ENCODE peak calls at places on chromosomes 2 and 18, in four cellular contexts. P is HL-60, Y is K562, C is GM12878. X is an unnamed sample.

GRCh38 chr2:63555931-63556330 is 32.3 kb downstream of the WDPCP start:
- DNase-seq in P (no peak), Y (no peak), C (no peak), X (no peak)

GRCh38 chr2:150480241-150480640 is 7.2 kb downstream of the RND3 start:
- DNase-seq in P (no peak), Y (no peak), C (no peak), X (no peak)

GRCh38 chr18:47601608-47602272 is 328.7 kb downstream of the SMAD2 start:
- DNase-seq in P (no peak), Y (no peak), C (no peak), X (no peak)

GRCh38 chr2:127102464-127103242 is 4.3 kb downstream of the BIN1 start:
- DNase-seq in P (no peak), Y (no peak), C (no peak), X (no peak)

GRCh38 chr2:188181035-188181434 is 110.6 kb upstream of the GULP1 start:
- DNase-seq in P (no peak), Y (no peak), C (no peak), X (no peak)

GRCh38 chr18:54957987-54958386 is 1.3 kb downstream of the CCDC68 start:
- DNase-seq in P (no peak), Y (peak; percentile 19), C (no peak), X (no peak)

GRCh38 chr2:43057026-43057741 is 169.2 kb downstream of the ZFP36L2 start:
- DNase-seq in P (no peak), Y (no peak), C (no peak), X (no peak)

GRCh38 chr2:191202209-191202721 is 42.9 kb upstream of the MYO1B start:
- DNase-seq in P (no peak), Y (no peak), C (no peak), X (no peak)

GRCh38 chr18:79603321-79604204 is 76.0 kb upstream of the CTDP1 start:
- DNase-seq in P (no peak), Y (no peak), C (no peak), X (no peak)

GRCh38 chr2:149715005-149715592 is 127.5 kb upstream of the MMADHC start:
- DNase-seq in P (no peak), Y (peak; percentile 1), C (no peak), X (no peak)

GRCh38 chr2:107585851-107586250 is 240.8 kb upstream of the RGPD4 start:
- DNase-seq in P (no peak), Y (no peak), C (no peak), X (no peak)

GRCh38 chr18:46452820-46453219 is 204.2 kb downstream of the LOXHD1 start:
- DNase-seq in P (no peak), Y (no peak), C (no peak), X (no peak)

GRCh38 chr2:95034221-95034620 is 8.7 kb downstream of the MAL start:
- DNase-seq in P (no peak), Y (no peak), C (no peak), X (no peak)

GRCh38 chr18:40222736-40223135 is 1732.3 kb upstream of the PIK3C3 start:
- DNase-seq in P (no peak), Y (no peak), C (no peak), X (no peak)

GRCh38 chr18:50065527-50065926 is 129.4 kb downstream of the MYO5B start:
- DNase-seq in P (no peak), Y (no peak), C (no peak), X (no peak)

GRCh38 chr18:53677480-53677879 is 547.0 kb downstream of the MBD2 start:
- DNase-seq in P (no peak), Y (no peak), C (no peak), X (no peak)

GRCh38 chr2:11577101-11577883 is 43.4 kb downstream of the GREB1 start:
- DNase-seq in P (no peak), Y (no peak), C (no peak), X (no peak)

GRCh38 chr2:224046752-224047151 is 7.7 kb upstream of the SERPINE2 start:
- DNase-seq in P (no peak), Y (no peak), C (no peak), X (no peak)

GRCh38 chr2:237510502-237511217 is 23.6 kb downstream of the MLPH start:
- DNase-seq in P (no peak), Y (no peak), C (no peak), X (no peak)

GRCh38 chr2:140210963-140211362 is 1430.8 kb upstream of the NXPH2 start:
- DNase-seq in P (no peak), Y (no peak), C (no peak), X (no peak)

GRCh38 chr18:24014062-24014985 is at the start of gene TTC39C:
- DNase-seq in P (peak; percentile 84), Y (peak; percentile 54), C (no peak), X (peak; percentile 73)

GRCh38 chr2:226334981-226335720 is 464.5 kb downstream of the IRS1 start:
- DNase-seq in P (no peak), Y (no peak), C (no peak), X (no peak)

GRCh38 chr2:529425-529824 is 147.8 kb downstream of the TMEM18 start:
- DNase-seq in P (no peak), Y (peak; percentile 30), C (no peak), X (no peak)

GRCh38 chr18:10579079-10579867 is 53.4 kb downstream of the NAPG start:
- DNase-seq in P (no peak), Y (no peak), C (no peak), X (no peak)

GRCh38 chr2:12709207-12709522 is 7.6 kb upstream of the TRIB2 start:
- DNase-seq in P (no peak), Y (no peak), C (no peak), X (no peak)

DNA sequence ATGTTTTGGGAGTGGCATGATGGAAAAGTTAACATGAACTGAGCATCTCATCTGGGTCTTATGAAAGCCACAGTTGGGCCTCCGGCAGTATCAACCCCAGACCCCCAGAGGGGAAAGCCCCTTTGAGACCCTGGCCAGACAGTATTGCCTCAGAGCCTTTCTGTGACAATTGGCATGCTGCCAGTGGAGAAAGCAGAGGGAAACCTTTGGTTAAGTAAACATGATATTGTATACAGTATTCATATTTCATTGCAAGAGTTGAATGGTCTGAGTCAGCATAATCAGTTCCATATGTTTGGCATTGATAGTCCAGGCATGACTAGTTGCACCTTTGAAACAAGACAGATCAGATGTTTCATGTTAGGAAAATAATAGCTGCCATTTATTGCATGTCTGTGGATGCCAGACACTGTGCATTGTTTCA is 20.0 kb downstream of the MERTK start:
- DNase-seq in P (no peak), Y (peak; percentile 71), C (no peak), X (no peak)
- TF ChIP-seq SPI1 in P (no peak), Y (no peak), C (no peak), X (no peak)

GRCh38 chr2:173612354-173612753 is 257.7 kb downstream of the CDCA7 start:
- DNase-seq in P (no peak), Y (peak; percentile 2), C (no peak), X (no peak)

GRCh38 chr2:173613386-173613785 is 258.7 kb downstream of the CDCA7 start:
- DNase-seq in P (no peak), Y (no peak), C (no peak), X (no peak)

GRCh38 chr2:173614265-173614930 is 259.7 kb downstream of the CDCA7 start:
- DNase-seq in P (no peak), Y (no peak), C (no peak), X (no peak)
- TF ChIP-seq SPI1 in P (no peak), Y (no peak), C (no peak), X (no peak)

GRCh38 chr2:231957913-231958763 is 3.4 kb upstream of the DIS3L2 start:
- DNase-seq in P (no peak), Y (no peak), C (no peak), X (no peak)
- TF ChIP-seq SPI1 in P (no peak), Y (no peak), C (no peak), X (no peak)

GRCh38 chr2:98165516-98166071 is 78.6 kb downstream of the VWA3B start:
- DNase-seq in P (no peak), Y (no peak), C (no peak), X (no peak)
- TF ChIP-seq SPI1 in P (no peak), Y (no peak), C (no peak), X (no peak)

X was measured in GM12891.